ENCODE peak calls at places on chromosomes 6 and 20, in four cellular contexts. N, D, G and Z are unnamed samples.

GRCh38 chr6:14612016-14612415 is 494.4 kb downstream of the CD83 start:
- DNase-seq in D (peak; percentile 21), G (peak; percentile 27), N (peak; percentile 60), Z (no peak)

GRCh38 chr20:4893709-4894108 is 107.6 kb downstream of the SLC23A2 start:
- DNase-seq in D (no peak), G (no peak), N (no peak), Z (no peak)

GRCh38 chr6:163983601-163984445 is 569.3 kb downstream of the QKI start:
- DNase-seq in D (peak; percentile 40), G (no peak), N (no peak), Z (no peak)

GRCh38 chr6:62808575-62809293 is 402.5 kb upstream of the FKBP1C start:
- DNase-seq in N (no peak), G (no peak), D (no peak), Z (no peak)

GRCh38 chr6:121925024-121925423 is 474.4 kb upstream of the HSF2 start:
- DNase-seq in G (no peak), D (peak; percentile 43), N (no peak), Z (no peak)

GRCh38 chr20:10433014-10433622 is 904 bp downstream of the MKKS start:
- DNase-seq in N (peak; percentile 48), D (no peak), G (no peak), Z (no peak)

GRCh38 chr6:90110971-90111370 is 185.7 kb downstream of the BACH2 start:
- DNase-seq in G (no peak), N (no peak), D (no peak), Z (no peak)

GRCh38 chr20:53338716-53339115 is 254.9 kb downstream of the ZNF217 start:
- DNase-seq in G (no peak), D (no peak), N (no peak), Z (no peak)

GRCh38 chr6:168103036-168103830 is 24.2 kb upstream of the FRMD1 start:
- DNase-seq in D (no peak), N (no peak), G (no peak), Z (peak; percentile 88)

GRCh38 chr20:10448270-10449156 is 13.4 kb downstream of the SLX4IP start:
- DNase-seq in G (peak; percentile 62), D (peak; percentile 32), N (peak; percentile 44), Z (no peak)

GRCh38 chr6:224350-224749 is 67.9 kb upstream of the DUSP22 start:
- DNase-seq in D (no peak), G (no peak), N (no peak), Z (peak; percentile 3)

GRCh38 chr6:137827977-137828815 is 38.9 kb upstream of the TNFAIP3 start:
- DNase-seq in G (no peak), D (no peak), N (no peak), Z (no peak)

GRCh38 chr6:3228046-3228671 is 706 bp upstream of the TUBB2B start:
- DNase-seq in N (no peak), D (no peak), G (no peak), Z (no peak)

GRCh38 chr6:3228791-3229565 is 1.5 kb upstream of the TUBB2B start:
- DNase-seq in N (no peak), D (no peak), G (no peak), Z (no peak)

GRCh38 chr6:3231213-3232016 is 4.0 kb upstream of the TUBB2B start:
- DNase-seq in N (peak; percentile 88), G (peak; percentile 78), D (peak; percentile 59), Z (peak; percentile 94)

GRCh38 chr6:3230275-3231212 is 3.1 kb upstream of the TUBB2B start:
- DNase-seq in D (peak; percentile 46), N (peak; percentile 47), G (no peak), Z (no peak)

DNA sequence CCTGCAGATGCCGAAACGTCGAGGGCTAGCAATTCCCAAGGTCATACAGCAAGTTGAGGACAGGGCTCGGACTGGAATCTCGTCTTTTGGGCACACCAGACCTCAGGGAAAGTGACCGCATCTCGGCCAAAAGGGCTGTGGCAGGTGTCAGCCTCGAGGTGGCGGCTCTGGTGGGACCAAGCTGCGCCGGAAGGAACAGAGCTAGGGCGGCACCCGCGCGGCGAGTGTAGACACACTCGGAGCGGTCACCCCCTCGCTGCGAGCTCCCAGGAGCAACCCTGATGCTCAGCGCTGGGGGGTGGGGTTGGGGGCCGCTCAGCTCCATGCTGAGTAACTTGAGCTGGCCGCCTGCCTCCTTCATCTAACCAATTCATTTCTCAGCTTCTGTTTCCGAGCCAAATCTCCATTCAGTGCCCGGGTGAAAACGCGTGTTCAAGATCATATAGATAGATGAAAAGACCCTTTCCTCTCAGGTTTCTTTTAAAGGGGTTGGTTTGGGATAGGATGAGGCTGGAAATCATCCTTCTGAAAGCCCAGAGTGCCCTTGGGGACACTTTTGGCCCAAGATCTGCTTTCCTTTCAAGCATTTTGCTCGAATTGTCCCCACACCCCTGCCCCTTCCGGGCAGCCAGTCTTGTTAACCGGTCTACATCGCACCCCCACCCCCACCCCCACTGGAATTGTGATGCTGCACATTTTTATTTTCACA is 2.3 kb upstream of the TUBB2B start:
- DNase-seq in D (no peak), G (no peak), N (peak; percentile 16), Z (no peak)
- H2AFZ ChIP-seq in D (peak overlapping the region; percentile 28), G (no peak overlapping the region), N (no peak overlapping the region), Z (no peak overlapping the region)

GRCh38 chr6:136593748-136594490 is 43.7 kb upstream of the MAP7 start:
- DNase-seq in N (peak; percentile 96), G (peak; percentile 96), D (peak; percentile 100), Z (peak; percentile 93)

GRCh38 chr6:136594671-136595070 is 44.4 kb upstream of the MAP7 start:
- DNase-seq in N (no peak), D (no peak), G (no peak), Z (no peak)

GRCh38 chr6:136591617-136592016 is 41.4 kb upstream of the MAP7 start:
- DNase-seq in D (no peak), N (no peak), G (no peak), Z (no peak)

GRCh38 chr6:136598048-136598447 is 47.8 kb upstream of the MAP7 start:
- DNase-seq in G (no peak), D (no peak), N (no peak), Z (no peak)

GRCh38 chr6:136592930-136593673 is 42.9 kb upstream of the MAP7 start:
- DNase-seq in G (peak; percentile 43), N (peak; percentile 83), D (peak; percentile 62), Z (no peak)
- H3K4me3 ChIP-seq in G (no peak overlapping the region), N (peak overlapping the region; percentile 50), D (no peak overlapping the region), Z (no peak overlapping the region)

DNA sequence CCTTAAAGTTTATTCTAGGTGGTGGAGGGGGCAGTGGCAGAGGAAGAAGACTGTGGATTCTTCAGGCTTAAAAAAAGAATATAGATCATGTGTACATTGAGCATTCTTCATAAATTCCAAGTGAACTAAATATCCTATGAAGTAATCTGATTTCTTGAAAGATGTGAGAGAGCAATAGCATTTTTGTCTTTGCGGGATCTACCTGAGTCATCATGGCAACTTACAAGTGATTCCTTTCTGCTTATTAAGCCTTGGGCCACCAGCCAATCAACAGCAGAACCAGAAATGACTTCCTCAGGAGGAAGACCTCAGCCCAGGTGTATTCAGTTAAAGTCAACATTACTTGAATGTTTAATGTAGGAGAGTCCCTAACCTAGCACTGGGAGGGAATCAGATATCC is 756.9 kb downstream of the TFAP2A start:
- DNase-seq in G (no peak), D (peak; percentile 71), N (peak; percentile 70), Z (no peak)
- H2AFZ ChIP-seq in G (no peak overlapping the region), D (no peak overlapping the region), N (peak overlapping the region; percentile 7), Z (no peak overlapping the region)

GRCh38 chr20:25274481-25274880 is 26.6 kb downstream of the PYGB start:
- DNase-seq in G (no peak), N (no peak), D (no peak), Z (peak; percentile 51)

GRCh38 chr20:25273541-25274358 is 25.9 kb downstream of the PYGB start:
- DNase-seq in D (no peak), N (no peak), G (no peak), Z (peak; percentile 71)

GRCh38 chr20:25272223-25273000 is 24.5 kb downstream of the PYGB start:
- DNase-seq in N (peak; percentile 29), D (no peak), G (no peak), Z (peak; percentile 62)

GRCh38 chr20:25271486-25272222 is 23.8 kb downstream of the PYGB start:
- DNase-seq in G (no peak), D (no peak), N (no peak), Z (peak; percentile 63)

DNA sequence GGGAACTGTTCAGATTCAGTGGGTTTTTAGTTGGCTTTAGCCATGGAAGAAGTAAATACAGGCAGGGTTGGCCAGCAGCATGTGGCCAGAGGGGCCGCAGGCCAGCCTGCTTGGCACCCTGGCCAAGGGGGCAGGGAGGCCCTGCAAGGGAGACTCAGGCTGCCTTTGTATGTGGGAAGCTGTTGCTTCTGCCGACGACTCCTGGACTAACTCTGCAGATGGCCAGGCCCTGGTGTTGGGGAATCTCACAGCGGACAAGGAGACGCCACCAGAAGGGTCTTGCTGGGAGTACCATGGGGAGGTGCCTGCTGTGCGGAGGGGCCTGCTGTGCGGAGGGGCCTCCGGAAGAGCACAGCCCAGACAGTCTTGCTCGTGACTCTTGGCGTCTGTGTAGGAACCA is 25.2 kb downstream of the PYGB start:
- DNase-seq in D (no peak), N (no peak), G (no peak), Z (peak; percentile 66)
- H3K4me3 ChIP-seq in D (no peak overlapping the region), N (no peak overlapping the region), G (no peak overlapping the region), Z (no peak overlapping the region)

GRCh38 chr6:110525001-110525400 is 48.6 kb upstream of the SLC22A16 start:
- DNase-seq in G (no peak), N (no peak), D (no peak), Z (no peak)
- H2AFZ ChIP-seq in G (no peak overlapping the region), N (no peak overlapping the region), D (no peak overlapping the region), Z (no peak overlapping the region)

DNA sequence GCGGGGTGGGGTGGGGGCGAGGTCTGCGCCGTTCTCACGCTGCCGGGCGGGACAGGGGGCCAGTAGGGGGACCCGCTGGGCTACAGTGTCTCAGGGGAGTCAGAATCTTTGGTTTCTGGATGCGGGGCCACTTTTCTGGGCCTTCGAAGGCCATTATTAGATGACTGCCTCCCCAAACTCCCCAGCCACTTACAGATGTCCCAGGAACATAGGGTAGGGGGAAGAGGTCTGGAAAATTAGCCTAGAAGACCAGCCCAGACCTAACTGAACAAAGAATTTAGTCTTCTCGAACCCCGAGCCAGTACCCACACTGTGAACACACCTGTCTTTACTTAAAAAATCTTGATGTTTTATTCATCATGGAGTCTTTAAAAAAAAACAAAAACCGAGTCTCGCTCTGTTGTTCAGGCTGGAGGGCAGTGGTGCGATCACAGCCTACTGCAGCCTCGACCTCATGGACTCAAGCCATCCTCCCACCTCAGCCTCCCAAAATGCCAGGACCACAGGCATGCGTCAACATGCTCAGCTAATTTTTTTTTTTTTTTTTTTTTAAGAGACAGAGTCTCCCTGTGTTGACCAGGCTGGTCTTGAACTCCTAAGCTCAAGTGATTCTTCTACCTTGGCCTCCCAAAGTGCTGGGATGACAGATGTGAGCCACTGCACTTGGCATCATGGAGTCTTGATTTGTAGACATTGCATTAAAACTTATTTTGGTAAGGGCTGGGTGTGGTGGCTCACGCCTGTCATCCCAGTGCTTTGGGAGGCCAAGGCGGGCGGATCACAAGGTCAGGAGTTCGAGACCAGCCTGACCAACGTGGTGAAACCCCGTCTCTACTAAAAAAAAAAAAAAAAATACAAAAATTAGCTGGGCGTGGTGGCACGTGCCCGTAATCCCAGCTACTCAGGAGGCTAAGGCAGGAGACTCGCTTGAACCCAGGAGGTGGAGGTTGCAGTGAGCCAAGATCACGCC is 3.3 kb upstream of the SLC29A1 start:
- DNase-seq in D (no peak), G (no peak), N (no peak), Z (no peak)
- H3K4me3 ChIP-seq in D (no peak overlapping the region), G (no peak overlapping the region), N (no peak overlapping the region), Z (peak overlapping the region; percentile 70)